ENCODE peak calls at places on chromosomes 11 and 22, in nine cellular contexts. S is OCI-LY7, U is neural progenitor cell, F is GM23248, Y is PC-3, O is GM23338, Q is HCT116, N is hepatocyte, D is SK-N-SH. R is an unnamed sample.

GRCh38 chr22:32325416-32325801 is 32.3 kb upstream of the RFPL3 start:
- DNase-seq in N (no peak), S (no peak), Y (no peak), F (no peak), U (no peak), D (peak), Q (no peak), O (peak), R (no peak)

GRCh38 chr11:102244681-102245409 is 72.4 kb upstream of the BIRC3 start:
- DNase-seq in Y (peak), D (no peak), F (peak), S (no peak), Q (peak), N (no peak), U (no peak), O (no peak), R (no peak)

GRCh38 chr22:49968313-49968830 is 7.8 kb downstream of the PIM3 start:
- DNase-seq in U (no peak), D (peak), N (peak), F (no peak), S (no peak), O (no peak), Q (no peak), Y (no peak), R (peak)

GRCh38 chr22:49686495-49687219 is 141.0 kb downstream of the BRD1 start:
- DNase-seq in F (no peak), S (no peak), Q (no peak), D (no peak), O (no peak), Y (no peak), N (no peak), U (no peak), R (no peak)

GRCh38 chr11:132858203-132858602 is 674.1 kb downstream of the OPCML start:
- DNase-seq in N (peak), D (no peak), Y (no peak), S (no peak), U (peak), O (peak), Q (no peak), F (peak), R (no peak)

GRCh38 chr11:15579287-15580001 is 464.7 kb downstream of the INSC start:
- DNase-seq in F (no peak), U (no peak), S (no peak), O (no peak), Q (no peak), N (no peak), D (no peak), Y (no peak), R (no peak)

GRCh38 chr11:120404495-120404894 is 68.3 kb downstream of the ARHGEF12 start:
- DNase-seq in N (no peak), D (no peak), Q (no peak), S (no peak), Y (no peak), O (peak), U (peak), F (no peak), R (no peak)

GRCh38 chr11:102469196-102469821 is 16.7 kb upstream of the TMEM123 start:
- DNase-seq in D (no peak), O (no peak), N (peak), U (no peak), Y (peak), Q (no peak), F (peak), S (no peak), R (peak)

GRCh38 chr11:72308226-72309073 is 64.5 kb upstream of the PHOX2A start:
- DNase-seq in Q (no peak), D (peak), S (no peak), O (no peak), F (peak), U (no peak), N (peak), Y (peak), R (no peak)

GRCh38 chr22:19882446-19883381 is 28.0 kb upstream of the GNB1L start:
- DNase-seq in Y (no peak), S (no peak), O (no peak), U (no peak), Q (no peak), D (peak), F (no peak), N (no peak), R (no peak)

GRCh38 chr11:74345420-74345819 is 34.0 kb upstream of the P4HA3 start:
- DNase-seq in F (no peak), U (no peak), Q (no peak), D (no peak), S (no peak), N (no peak), Y (no peak), O (no peak), R (no peak)

GRCh38 chr11:104467414-104467813 is 303.5 kb upstream of the PDGFD start:
- DNase-seq in N (no peak), Q (no peak), Y (no peak), S (no peak), U (no peak), D (no peak), O (no peak), F (no peak), R (no peak)

GRCh38 chr11:44950625-44951472 is at the start of gene TP53I11:
- DNase-seq in D (peak), Y (peak), U (peak), O (no peak), Q (peak), S (no peak), N (peak), F (peak), R (peak)

GRCh38 chr11:44936527-44936926 is 14.2 kb downstream of the TP53I11 start:
- DNase-seq in Y (peak), U (peak), D (peak), N (peak), Q (peak), S (peak), O (peak), F (peak), R (peak)

GRCh38 chr11:67651976-67652895 is 1.7 kb upstream of the ACY3 start:
- DNase-seq in Y (peak), D (no peak), F (no peak), U (peak), N (peak), S (no peak), O (no peak), Q (no peak), R (no peak)

GRCh38 chr11:112634551-112634950 is 326.7 kb upstream of the NCAM1 start:
- DNase-seq in Q (no peak), F (peak), U (no peak), N (no peak), S (no peak), O (peak), Y (no peak), D (no peak), R (no peak)

GRCh38 chr11:112113539-112114457 is 27.1 kb downstream of the SDHD start:
- DNase-seq in U (peak), D (peak), S (peak), N (peak), Y (peak), O (peak), F (peak), Q (peak), R (peak)

GRCh38 chr11:119727523-119728081 is 1.4 kb downstream of the NECTIN1 start:
- DNase-seq in U (peak), F (peak), Y (peak), Q (no peak), O (peak), S (peak), N (peak), D (peak), R (peak)

GRCh38 chr11:2428322-2428795 is 16.0 kb downstream of the TRPM5 start:
- DNase-seq in Y (peak), Q (peak), S (peak), O (peak), U (peak), N (peak), D (peak), F (peak), R (peak)

GRCh38 chr11:14124886-14125285 is 162.4 kb downstream of the SPON1 start:
- DNase-seq in S (no peak), O (no peak), F (no peak), Q (no peak), Y (no peak), D (no peak), N (no peak), U (no peak), R (no peak)

GRCh38 chr22:20423636-20424511 is 13.8 kb downstream of the SCARF2 start:
- DNase-seq in D (peak), N (peak), S (no peak), F (no peak), U (peak), O (no peak), Q (no peak), Y (no peak), R (no peak)

GRCh38 chr11:115684135-115684534 is 179.9 kb upstream of the CADM1 start:
- DNase-seq in F (no peak), Q (no peak), S (no peak), O (no peak), N (no peak), Y (no peak), U (no peak), D (no peak), R (no peak)

GRCh38 chr11:9701799-9702198 is 37.9 kb downstream of the SWAP70 start:
- DNase-seq in Q (no peak), F (no peak), Y (no peak), D (no peak), S (no peak), U (no peak), O (no peak), N (no peak), R (no peak)

GRCh38 chr22:45452565-45453449 is 39.3 kb downstream of the RIBC2 start:
- DNase-seq in S (no peak), D (no peak), N (no peak), O (no peak), U (no peak), F (peak), Y (no peak), Q (no peak), R (no peak)

GRCh38 chr22:44120314-44120704 is 60.4 kb upstream of the PARVG start:
- DNase-seq in O (no peak), D (no peak), S (no peak), Y (no peak), U (no peak), F (no peak), Q (no peak), N (no peak), R (no peak)

GRCh38 chr11:63839508-63840355 is 822 bp downstream of the MARK2 start:
- DNase-seq in O (peak), S (peak), Y (peak), D (no peak), U (peak), N (no peak), F (peak), Q (no peak), R (no peak)

GRCh38 chr11:72899238-72899637 is 85.0 kb downstream of the ATG16L2 start:
- DNase-seq in F (peak), Q (no peak), Y (peak), S (no peak), O (no peak), U (no peak), D (no peak), N (no peak), R (no peak)

GRCh38 chr11:10654211-10655150 is 39.1 kb downstream of the IRAG1 start:
- DNase-seq in O (peak), N (peak), Y (peak), U (peak), Q (peak), S (peak), D (peak), F (peak), R (peak)

GRCh38 chr11:134412508-134413333 is 679 bp upstream of the B3GAT1 start:
- DNase-seq in O (peak), U (peak), Y (no peak), D (peak), Q (no peak), N (peak), S (no peak), F (peak), R (no peak)

GRCh38 chr11:409600-410471 is 5.0 kb downstream of the SIGIRR start:
- DNase-seq in Q (no peak), N (no peak), F (no peak), D (no peak), S (no peak), Y (no peak), O (no peak), U (no peak), R (no peak)

GRCh38 chr11:108122166-108122628 is 830 bp downstream of the ACAT1 start:
- DNase-seq in O (peak), F (peak), Y (peak), Q (no peak), N (peak), D (peak), S (no peak), U (peak), R (no peak)

GRCh38 chr11:104148074-104148473 is 15.9 kb downstream of the PDGFD start:
- DNase-seq in Y (peak), Q (no peak), F (peak), O (no peak), D (no peak), N (no peak), U (no peak), S (no peak), R (no peak)

GRCh38 chr22:50268655-50269113 is 1.5 kb downstream of the MAPK11 start:
- DNase-seq in Y (no peak), F (no peak), S (no peak), O (no peak), U (no peak), Q (no peak), D (no peak), N (no peak), R (no peak)

GRCh38 chr11:48013269-48013901 is 33.0 kb downstream of the PTPRJ start:
- DNase-seq in D (no peak), Q (no peak), Y (peak), O (no peak), F (peak), N (peak), U (no peak), S (peak), R (no peak)

GRCh38 chr11:65310215-65310614 is 4.5 kb upstream of the CDC42EP2 start:
- DNase-seq in F (no peak), D (no peak), S (no peak), Q (no peak), U (peak), N (no peak), O (no peak), Y (no peak), R (no peak)

GRCh38 chr22:38412435-38413084 is 42.4 kb downstream of the KCNJ4 start:
- DNase-seq in N (peak), U (peak), S (no peak), Y (no peak), F (peak), Q (no peak), D (peak), O (peak), R (peak)

GRCh38 chr11:17775035-17775348 is 40.4 kb downstream of the KCNC1 start:
- DNase-seq in S (no peak), Q (no peak), O (no peak), F (no peak), U (no peak), N (no peak), Y (no peak), D (no peak), R (no peak)

GRCh38 chr11:22734628-22735345 is 68.4 kb downstream of the GAS2 start:
- DNase-seq in S (no peak), D (no peak), Y (no peak), N (no peak), F (peak), O (no peak), Q (no peak), U (no peak), R (no peak)

GRCh38 chr11:62048101-62048500 is 75.7 kb upstream of the INCENP start:
- DNase-seq in S (no peak), F (peak), N (peak), Y (peak), Q (no peak), O (no peak), U (no peak), D (no peak), R (no peak)
- H3K4me3 ChIP-seq in S (no peak), F (no peak), N (no peak), Y (no peak), Q (no peak), O (no peak), U (no peak), D (no peak), R (no peak)

DNA sequence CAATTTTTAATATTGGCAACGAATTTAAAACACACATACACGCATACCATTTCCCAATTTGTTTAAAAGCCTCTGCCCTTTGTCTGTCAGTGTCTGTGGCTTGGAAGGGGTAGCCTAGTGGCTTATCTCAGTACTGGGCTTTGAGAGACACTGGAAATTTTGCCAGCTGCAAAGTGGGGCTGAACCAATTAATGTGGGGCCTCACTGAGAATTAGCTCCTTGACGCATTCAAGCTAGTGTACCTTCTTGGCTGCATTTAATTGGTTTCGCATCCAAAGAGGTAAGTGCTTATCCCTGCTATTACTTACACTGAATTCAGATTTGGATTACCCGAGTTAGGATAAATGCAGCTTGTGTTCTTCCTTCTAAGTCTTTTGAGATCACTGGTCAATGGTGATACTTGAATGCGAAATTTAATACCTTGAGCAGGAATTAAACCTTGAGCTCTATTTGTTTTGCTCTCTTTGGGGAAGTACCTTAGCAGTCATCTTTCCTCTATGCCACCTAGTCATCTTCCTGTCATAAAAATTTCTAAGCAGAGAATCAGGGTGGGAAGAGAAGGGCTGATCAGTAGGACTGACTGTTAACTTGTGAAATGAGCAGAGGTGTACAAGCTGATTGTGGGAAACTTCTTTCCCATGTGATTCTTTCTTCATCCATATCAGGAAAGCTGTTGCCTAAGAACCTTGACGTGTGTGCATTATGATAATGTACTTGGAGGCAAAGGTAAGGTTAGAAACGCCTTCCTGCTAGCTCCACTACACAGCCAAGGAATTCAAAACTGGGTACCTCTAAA is 187.7 kb upstream of the E2F8 start:
- DNase-seq in F (no peak), O (peak), U (peak), N (peak), Q (no peak), S (no peak), Y (peak), D (no peak), R (no peak)
- TF ChIP-seq EZH2phosphoT487 in F (no peak), O (no peak), U (peak), N (no peak), Q (no peak), S (no peak), Y (no peak), D (no peak), R (no peak)

DNA sequence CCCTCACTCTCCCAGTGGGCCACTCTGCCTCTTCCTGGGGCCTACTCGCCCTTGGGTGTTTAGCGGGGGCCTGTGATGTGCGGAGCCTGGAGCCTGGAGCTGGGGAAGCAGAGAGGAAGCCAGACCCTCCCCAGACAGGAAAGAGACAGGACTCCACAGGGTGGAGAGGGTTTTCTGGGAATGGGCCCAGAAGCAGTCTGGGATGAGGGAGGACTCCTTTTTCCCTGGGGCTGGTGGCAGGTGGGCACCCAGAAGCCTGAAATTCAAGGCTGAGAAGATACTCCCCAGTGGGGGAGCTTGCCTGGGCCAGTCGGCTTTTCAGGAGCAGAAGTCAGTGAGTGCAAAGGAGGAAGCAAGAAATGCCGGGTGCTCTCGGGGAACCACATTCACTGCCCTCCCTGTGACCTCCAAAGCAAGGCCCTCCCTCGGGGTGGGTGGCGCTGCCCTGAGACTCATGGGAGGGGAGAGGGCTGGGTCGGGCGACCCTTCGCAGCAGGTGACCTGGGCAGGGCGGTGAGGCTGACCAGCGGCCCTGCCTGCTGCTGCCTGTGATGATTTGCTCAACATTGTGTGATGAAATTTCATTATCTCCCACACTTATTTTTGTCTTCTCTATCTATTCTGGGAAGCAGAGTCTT is 1377.4 kb downstream of the BRD1 start:
- DNase-seq in D (no peak), Y (no peak), O (no peak), U (no peak), N (no peak), S (no peak), F (no peak), Q (no peak), R (no peak)
- H3K4me3 ChIP-seq in D (no peak), Y (no peak), O (no peak), U (no peak), N (no peak), S (no peak), F (no peak), Q (no peak), R (no peak)

GRCh38 chr11:19200410-19201201 is 1.2 kb downstream of the CSRP3 start:
- DNase-seq in N (no peak), U (no peak), Q (no peak), F (peak), Y (peak), S (no peak), D (no peak), O (no peak), R (no peak)
- TF ChIP-seq EZH2phosphoT487 in N (no peak), U (no peak), Q (no peak), F (no peak), Y (no peak), S (no peak), D (no peak), O (no peak), R (no peak)

GRCh38 chr11:70323811-70324210 is 53.3 kb downstream of the PPFIA1 start:
- DNase-seq in Y (no peak), D (no peak), O (no peak), F (peak), N (no peak), S (no peak), Q (no peak), U (no peak), R (no peak)
- H3K4me3 ChIP-seq in Y (no peak), D (no peak), O (no peak), F (no peak), N (no peak), S (no peak), Q (no peak), U (no peak), R (no peak)

DNA sequence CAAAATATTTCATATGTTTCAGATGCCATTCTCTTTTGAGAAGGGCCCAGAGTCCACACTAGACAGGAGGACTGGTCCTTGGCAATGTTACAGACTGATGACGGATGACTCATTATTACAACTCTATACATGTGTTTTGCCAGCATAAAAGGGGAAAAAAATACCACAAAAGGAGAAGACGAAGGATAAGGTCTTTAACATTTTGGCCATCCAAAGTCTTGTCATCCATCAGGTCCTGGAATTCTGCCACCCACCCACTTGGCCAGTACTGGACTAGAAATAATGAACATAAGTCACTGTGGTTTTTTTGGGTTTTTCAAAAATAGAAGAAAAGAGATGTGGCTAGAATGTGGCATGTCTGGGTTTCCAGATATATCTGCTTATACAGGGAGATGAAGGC is 57.7 kb upstream of the BDNF start:
- DNase-seq in Y (peak), S (no peak), N (no peak), U (no peak), F (peak), Q (no peak), O (no peak), D (no peak), R (no peak)
- TF ChIP-seq EZH2phosphoT487 in Y (no peak), S (no peak), N (no peak), U (no peak), F (no peak), Q (no peak), O (no peak), D (no peak), R (no peak)

GRCh38 chr11:69444381-69445130 is 36.9 kb upstream of the LINC01488 start:
- DNase-seq in S (no peak), N (peak), U (peak), D (no peak), Y (peak), F (peak), Q (no peak), O (peak), R (no peak)

GRCh38 chr11:69445131-69445470 is 36.4 kb upstream of the LINC01488 start:
- DNase-seq in O (no peak), D (no peak), S (no peak), U (no peak), Y (no peak), Q (no peak), F (no peak), N (no peak), R (no peak)

GRCh38 chr11:69442807-69443137 is 38.7 kb upstream of the LINC01488 start:
- DNase-seq in Q (no peak), N (peak), U (no peak), S (no peak), F (peak), Y (peak), O (peak), D (peak), R (no peak)

GRCh38 chr11:69443138-69443967 is 38.1 kb upstream of the LINC01488 start:
- DNase-seq in Q (peak), D (peak), Y (peak), U (peak), F (peak), N (peak), S (no peak), O (peak), R (peak)

GRCh38 chr11:69443968-69444364 is 37.5 kb upstream of the LINC01488 start:
- DNase-seq in O (no peak), D (no peak), S (no peak), Q (no peak), U (no peak), F (peak), Y (no peak), N (no peak), R (no peak)
- H3K4me3 ChIP-seq in O (peak), D (peak), S (no peak), Q (peak), U (peak), F (peak), Y (peak), N (no peak), R (peak)